ENCODE peak calls at places on chromosomes 11 and 22, in six cellular contexts. V is H9, T is IMR-90, R is neuronal stem cell, B is H1, K is mesenchymal stem cell. S is an unnamed sample.

GRCh38 chr22:26573026-26573662 is 16.8 kb downstream of the TPST2 start:
- DNase-seq in V (no peak), B (no peak), R (no peak), T (peak; percentile 48), K (peak; percentile 56), S (peak; percentile 12)

GRCh38 chr11:94656968-94657367 is 89.8 kb downstream of the PIWIL4 start:
- DNase-seq in V (peak; percentile 60), R (no peak), T (no peak), K (peak; percentile 34), B (no peak), S (peak; percentile 36)

GRCh38 chr11:128467610-128468041 is 119.7 kb downstream of the ETS1 start:
- DNase-seq in T (peak; percentile 100), V (no peak), K (peak; percentile 100), R (no peak), B (no peak), S (peak; percentile 87)

GRCh38 chr11:11272254-11272653 is 80.8 kb downstream of the CSNK2A3 start:
- DNase-seq in R (no peak), T (no peak), B (no peak), V (no peak), K (no peak), S (no peak)

GRCh38 chr11:88508808-88509581 is 171.5 kb upstream of the CTSC start:
- DNase-seq in V (peak; percentile 69), K (peak; percentile 49), T (no peak), B (peak; percentile 57), R (no peak), S (peak; percentile 17)

GRCh38 chr11:119382101-119382500 is 611 bp upstream of the USP2 start:
- DNase-seq in K (no peak), T (no peak), V (no peak), B (no peak), R (no peak), S (peak; percentile 56)

GRCh38 chr22:50714150-50714549 is 23.9 kb upstream of the ACR start:
- DNase-seq in T (no peak), V (no peak), B (no peak), R (no peak), K (no peak), S (no peak)

GRCh38 chr22:38222797-38223119 is 21.0 kb downstream of the MAFF start:
- DNase-seq in R (no peak), T (no peak), V (no peak), K (no peak), B (no peak), S (peak; percentile 26)

GRCh38 chr22:25987948-25988347 is 181.3 kb upstream of the SEZ6L start:
- DNase-seq in R (no peak), T (no peak), V (no peak), K (no peak), B (no peak), S (no peak)

GRCh38 chr11:122995526-122995925 is 13.9 kb upstream of the BSX start:
- DNase-seq in R (no peak), T (no peak), B (no peak), V (no peak), K (no peak), S (no peak)

GRCh38 chr22:39475337-39475736 is 18.5 kb downstream of the MGAT3 start:
- DNase-seq in T (no peak), K (no peak), R (no peak), V (no peak), B (no peak), S (peak; percentile 48)

GRCh38 chr11:19972091-19972490 is 188.2 kb downstream of the DBX1 start:
- DNase-seq in R (no peak), V (no peak), B (no peak), T (no peak), K (no peak), S (no peak)

GRCh38 chr11:64003807-64004589 is 17.8 kb downstream of the OTUB1 start:
- DNase-seq in T (no peak), V (no peak), B (no peak), K (peak; percentile 22), R (no peak), S (no peak)

GRCh38 chr22:37089451-37089850 is 20.1 kb downstream of the TMPRSS6 start:
- DNase-seq in T (peak; percentile 5), K (no peak), R (no peak), B (no peak), V (no peak), S (no peak)
- H3K14ac ChIP-seq in T (no peak overlapping the region), K (no peak overlapping the region), R (no peak overlapping the region), B (no peak overlapping the region), V (no peak overlapping the region), S (no peak overlapping the region)

GRCh38 chr11:14418801-14419417 is 59.9 kb upstream of the RRAS2 start:
- DNase-seq in R (no peak), V (peak; percentile 66), B (no peak), K (no peak), T (peak; percentile 25), S (peak; percentile 59)
- H3K14ac ChIP-seq in R (no peak overlapping the region), V (no peak overlapping the region), B (no peak overlapping the region), K (no peak overlapping the region), T (peak overlapping the region; percentile 57), S (no peak overlapping the region)

GRCh38 chr22:41341012-41341411 is 39.7 kb downstream of the ZC3H7B start:
- DNase-seq in B (no peak), R (no peak), T (no peak), V (no peak), K (no peak), S (no peak)

GRCh38 chr22:41339823-41340222 is 38.5 kb downstream of the ZC3H7B start:
- DNase-seq in V (no peak), B (no peak), K (no peak), T (no peak), R (no peak), S (no peak)

GRCh38 chr22:41341990-41342389 is 39.8 kb upstream of the TEF start:
- DNase-seq in B (no peak), R (no peak), T (peak; percentile 36), K (peak; percentile 47), V (no peak), S (no peak)

GRCh38 chr22:41340357-41340756 is 39.0 kb downstream of the ZC3H7B start:
- DNase-seq in B (no peak), K (no peak), T (no peak), V (no peak), R (no peak), S (no peak)

DNA sequence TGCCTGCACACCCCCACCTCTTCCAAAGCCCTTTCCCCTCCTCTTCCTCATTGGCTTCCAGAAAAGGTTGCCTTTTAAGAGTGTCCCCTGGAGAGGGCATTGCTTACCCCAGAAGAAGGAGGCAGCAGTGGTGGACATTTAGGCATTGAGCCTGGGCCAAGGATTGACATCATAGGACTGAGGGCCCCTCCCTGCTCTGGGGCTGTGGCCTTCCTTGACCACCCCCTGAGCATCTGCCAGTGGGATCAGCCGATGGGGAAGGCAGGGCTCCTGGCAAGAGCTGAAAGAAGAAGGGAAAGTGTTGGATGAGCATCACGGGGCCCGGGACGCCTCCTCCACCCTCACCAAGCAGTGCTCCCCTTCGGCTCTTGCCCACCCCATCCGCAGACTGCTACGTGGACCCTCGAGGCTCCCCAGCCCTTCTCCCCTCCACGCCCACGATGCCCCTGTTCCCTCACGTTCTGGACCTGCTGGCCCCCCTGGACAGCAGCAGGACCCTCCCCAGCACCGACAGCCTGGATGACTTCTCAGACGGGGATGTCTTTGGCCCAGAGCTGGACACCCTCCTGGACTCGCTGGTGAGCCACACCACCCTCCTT is 37.4 kb downstream of the ZC3H7B start:
- DNase-seq in V (no peak), R (no peak), T (no peak), K (no peak), B (no peak), S (no peak)
- H3K14ac ChIP-seq in V (no peak overlapping the region), R (peak overlapping the region; percentile 84), T (no peak overlapping the region), K (no peak overlapping the region), B (no peak overlapping the region), S (no peak overlapping the region)

GRCh38 chr11:116432301-116432700 is 340.5 kb downstream of the BUD13 start:
- DNase-seq in B (no peak), R (no peak), T (no peak), V (no peak), K (no peak), S (no peak)
- H3K14ac ChIP-seq in B (no peak overlapping the region), R (no peak overlapping the region), T (no peak overlapping the region), V (no peak overlapping the region), K (no peak overlapping the region), S (no peak overlapping the region)

GRCh38 chr11:134958870-134959269 is 546.8 kb upstream of the B3GAT1 start:
- DNase-seq in T (no peak), K (no peak), V (no peak), R (no peak), B (peak; percentile 0), S (no peak)
- H3K14ac ChIP-seq in T (no peak overlapping the region), K (no peak overlapping the region), V (no peak overlapping the region), R (no peak overlapping the region), B (no peak overlapping the region), S (no peak overlapping the region)

GRCh38 chr11:29750392-29750791 is 266.4 kb downstream of the KCNA4 start:
- DNase-seq in K (no peak), V (no peak), B (no peak), R (no peak), T (no peak), S (no peak)

GRCh38 chr11:29751618-29752017 is 265.2 kb downstream of the KCNA4 start:
- DNase-seq in B (no peak), T (no peak), R (no peak), K (no peak), V (no peak), S (no peak)

GRCh38 chr11:29755474-29755873 is 261.4 kb downstream of the KCNA4 start:
- DNase-seq in K (no peak), V (no peak), R (no peak), B (no peak), T (no peak), S (no peak)
- H3K14ac ChIP-seq in K (no peak overlapping the region), V (no peak overlapping the region), R (peak overlapping the region; percentile 47), B (no peak overlapping the region), T (no peak overlapping the region), S (no peak overlapping the region)

GRCh38 chr11:110852925-110853324 is 140.7 kb upstream of the ARHGAP20 start:
- DNase-seq in R (no peak), K (no peak), T (no peak), B (no peak), V (no peak), S (no peak)
- H3K14ac ChIP-seq in R (no peak overlapping the region), K (no peak overlapping the region), T (no peak overlapping the region), B (no peak overlapping the region), V (no peak overlapping the region), S (no peak overlapping the region)